ENCODE peak calls at places on chromosome 17, in seven cellular contexts. S, V, K, P, E, M and F are unnamed samples.

GRCh38 chr17:61545335-61545938 is 45.6 kb downstream of the NACA2 start:
- DNase-seq in P (no peak), K (no peak), M (no peak), S (no peak), V (no peak), E (no peak), F (no peak)

GRCh38 chr17:19388791-19389190 is 1.8 kb upstream of the MFAP4 start:
- DNase-seq in S (peak; percentile 26), P (peak; percentile 86), V (peak; percentile 80), M (no peak), E (no peak), K (no peak), F (no peak)

GRCh38 chr17:79223953-79224352 is 149.3 kb downstream of the ENGASE start:
- DNase-seq in E (no peak), P (no peak), S (no peak), M (no peak), K (no peak), V (no peak), F (no peak)

GRCh38 chr17:81715107-81715871 is 3.2 kb downstream of the SLC25A10 start:
- DNase-seq in V (peak; percentile 67), E (no peak), K (no peak), P (no peak), S (no peak), M (no peak), F (no peak)

GRCh38 chr17:39641883-39642282 is 4.9 kb downstream of the STARD3 start:
- DNase-seq in K (no peak), V (no peak), S (no peak), P (no peak), E (no peak), M (no peak), F (no peak)

GRCh38 chr17:55549140-55549539 is 37.9 kb upstream of the SMIM36 start:
- DNase-seq in M (no peak), E (peak; percentile 56), K (no peak), P (no peak), S (no peak), V (no peak), F (peak; percentile 24)

GRCh38 chr17:68694791-68695485 is 93.8 kb upstream of the FAM20A start:
- DNase-seq in M (no peak), V (no peak), S (peak; percentile 28), K (no peak), P (peak; percentile 67), E (no peak), F (no peak)

GRCh38 chr17:10149573-10150399 is 48.6 kb downstream of the GAS7 start:
- DNase-seq in S (peak; percentile 76), M (peak; percentile 86), E (no peak), P (no peak), K (no peak), V (no peak), F (peak; percentile 96)

GRCh38 chr17:40087049-40087794 is 13.2 kb downstream of the NR1D1 start:
- DNase-seq in P (no peak), V (no peak), K (no peak), S (no peak), E (no peak), M (no peak), F (no peak)

GRCh38 chr17:63524051-63524450 is 893 bp downstream of the KCNH6 start:
- DNase-seq in V (no peak), P (no peak), K (no peak), M (no peak), E (no peak), S (no peak), F (no peak)

GRCh38 chr17:80469667-80470066 is 6.7 kb downstream of the NPTX1 start:
- DNase-seq in M (no peak), V (no peak), P (no peak), E (no peak), S (no peak), K (no peak), F (no peak)

GRCh38 chr17:76408037-76408849 is 23.8 kb downstream of the SPHK1 start:
- DNase-seq in M (peak; percentile 23), S (no peak), V (no peak), K (peak; percentile 63), E (peak; percentile 68), P (peak; percentile 87), F (peak; percentile 62)

GRCh38 chr17:77204531-77204930 is 63.8 kb downstream of the SEC14L1 start:
- DNase-seq in E (no peak), P (no peak), M (no peak), S (no peak), K (no peak), V (no peak), F (no peak)

GRCh38 chr17:78137392-78138203 is 7.0 kb downstream of the TMC8 start:
- DNase-seq in V (no peak), E (no peak), P (no peak), M (no peak), S (no peak), K (no peak), F (no peak)

GRCh38 chr17:75909051-75909811 is 4.5 kb upstream of the MRPL38 start:
- DNase-seq in P (no peak), S (no peak), V (no peak), E (no peak), K (no peak), M (no peak), F (no peak)

GRCh38 chr17:50649042-50649908 is 14.6 kb downstream of the ABCC3 start:
- DNase-seq in K (no peak), M (no peak), E (no peak), P (no peak), S (no peak), V (no peak), F (peak; percentile 41)

GRCh38 chr17:47700471-47701449 is 6.8 kb downstream of the TBKBP1 start:
- DNase-seq in M (no peak), S (no peak), K (no peak), E (peak; percentile 19), V (no peak), P (no peak), F (no peak)

GRCh38 chr17:4634981-4635380 is 6.5 kb downstream of the ALOX15 start:
- DNase-seq in M (no peak), P (no peak), E (no peak), K (no peak), V (no peak), S (no peak), F (peak; percentile 15)

GRCh38 chr17:76247304-76247703 is 7.0 kb upstream of the RNF157 start:
- DNase-seq in E (no peak), S (no peak), M (no peak), K (no peak), P (no peak), V (no peak), F (no peak)

GRCh38 chr17:11380761-11381160 is 139.7 kb downstream of the SHISA6 start:
- DNase-seq in P (no peak), M (no peak), V (no peak), S (no peak), E (no peak), K (no peak), F (no peak)

GRCh38 chr17:20206068-20206467 is 196.9 kb downstream of the SPECC1 start:
- DNase-seq in K (no peak), P (no peak), M (no peak), E (no peak), S (peak; percentile 75), V (no peak), F (no peak)

GRCh38 chr17:43576563-43577229 is 30.6 kb upstream of the ETV4 start:
- DNase-seq in M (peak; percentile 58), V (peak; percentile 77), P (peak; percentile 91), E (peak; percentile 92), S (peak; percentile 52), K (peak; percentile 72), F (peak; percentile 83)

GRCh38 chr17:39975801-39976200 is 4.8 kb upstream of the PSMD3 start:
- DNase-seq in S (no peak), V (no peak), P (no peak), E (no peak), M (no peak), K (no peak), F (no peak)

DNA sequence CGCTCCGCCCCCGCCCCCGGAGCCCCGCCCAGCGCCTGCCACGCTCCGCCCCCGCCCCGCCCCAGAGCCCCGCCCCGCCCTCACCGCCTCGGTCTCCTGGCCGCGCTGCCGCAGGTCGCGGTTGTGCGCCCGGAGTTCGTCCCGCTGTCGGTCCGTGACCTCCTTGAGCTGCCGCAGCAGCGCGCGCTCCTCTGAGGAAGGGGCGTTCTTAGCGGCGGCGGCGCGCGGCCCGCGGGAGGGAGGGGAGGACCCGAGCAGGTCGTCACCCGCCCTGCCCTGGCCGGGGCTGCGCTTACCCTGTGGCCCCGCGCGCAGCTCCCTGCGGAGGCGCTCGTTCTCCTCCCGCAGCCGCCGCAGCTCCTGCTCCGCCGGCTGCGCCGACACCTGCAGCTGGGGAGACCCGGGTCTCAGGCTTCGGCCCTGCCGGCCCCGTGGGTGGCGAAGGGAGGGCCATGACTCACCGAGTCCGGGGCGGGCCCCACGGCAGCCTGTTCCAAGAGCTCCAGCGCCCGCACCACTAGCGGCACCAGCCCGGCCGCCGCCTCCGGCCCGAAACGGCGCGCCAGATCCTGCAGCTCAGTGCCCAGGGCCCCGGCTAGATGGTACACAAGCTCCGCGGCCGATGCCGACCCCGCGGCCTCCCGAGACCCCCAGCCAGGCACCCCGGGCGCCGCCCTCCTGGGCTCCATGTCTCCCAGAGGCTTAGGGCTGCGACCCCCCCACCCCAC is 386 bp downstream of the RILP start:
- DNase-seq in M (peak; percentile 85), P (peak; percentile 98), S (peak; percentile 88), V (peak; percentile 96), K (peak; percentile 91), E (peak; percentile 96), F (peak; percentile 92)
- TF ChIP-seq CTCF in M (peak; percentile 40), P (no peak), S (no peak), V (no peak), K (peak; percentile 19), E (no peak), F (no peak)

GRCh38 chr17:74859439-74860228 is at the start of gene GRIN2C:
- DNase-seq in K (no peak), M (no peak), E (peak; percentile 52), V (no peak), P (no peak), S (no peak), F (no peak)
- TF ChIP-seq CTCF in K (no peak), M (peak; percentile 68), E (peak; percentile 59), V (no peak), P (no peak), S (no peak), F (no peak)

GRCh38 chr17:17767096-17767470 is 69.7 kb downstream of the SREBF1 start:
- DNase-seq in K (no peak), M (no peak), S (peak; percentile 72), P (no peak), E (peak; percentile 55), V (no peak), F (no peak)
- TF ChIP-seq CTCF in K (no peak), M (no peak), S (no peak), P (no peak), E (no peak), V (no peak), F (no peak)

DNA sequence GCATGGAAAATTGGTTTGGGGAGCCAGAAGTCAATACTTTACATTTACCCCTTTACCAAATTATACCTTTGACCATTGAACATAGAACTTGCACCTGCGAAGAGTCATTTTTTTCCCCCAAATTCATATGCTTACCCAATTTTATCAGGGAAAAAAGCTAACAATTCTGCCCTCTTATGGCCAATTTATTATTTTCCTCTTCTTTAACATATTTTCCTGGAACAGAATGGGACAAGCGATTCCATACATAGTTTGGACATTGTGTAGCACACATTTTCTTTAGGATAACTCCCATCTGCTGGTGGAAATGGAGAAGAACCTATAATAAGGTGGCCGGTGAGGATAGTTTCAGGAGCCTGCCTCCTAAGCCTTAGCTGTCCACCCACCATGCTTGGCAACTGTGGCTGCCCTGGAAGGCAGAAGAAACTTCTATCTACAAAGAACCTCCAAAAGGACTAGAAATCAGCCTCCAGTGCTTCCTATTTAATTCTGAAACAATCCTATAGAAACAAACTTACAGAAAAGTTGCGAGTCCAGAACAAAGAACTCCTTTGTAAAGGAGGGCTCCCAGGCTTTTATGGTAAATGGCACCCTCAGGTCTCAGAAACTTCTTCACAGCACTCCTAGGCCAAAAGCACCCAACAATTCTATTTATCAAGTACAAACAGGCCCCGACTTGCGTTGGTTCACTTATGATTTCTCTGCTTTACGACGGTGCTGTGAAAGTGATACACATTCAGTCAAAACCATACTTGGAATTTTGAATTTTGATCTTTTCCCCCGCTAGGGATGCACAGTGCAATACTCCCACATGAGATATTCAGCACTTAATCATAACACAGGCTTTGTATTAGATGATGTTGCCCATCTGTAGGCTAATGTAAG is 64.1 kb upstream of the CACNG4 start:
- DNase-seq in M (peak; percentile 50), E (no peak), P (no peak), K (no peak), V (no peak), S (peak; percentile 11), F (peak; percentile 41)
- TF ChIP-seq CTCF in M (peak; percentile 74), E (peak; percentile 39), P (no peak), K (no peak), V (no peak), S (peak; percentile 10), F (peak; percentile 44)